ENCODE peak calls at places on chromosomes 1 and 21, in nine cellular contexts. N is fibroblast of pulmonary artery, G is lung, K is kidney epithelial cell, D is GM12865, V is uterus, Q is cardiac fibroblast, I is GM06990, O is epithelial cell of esophagus. R is an unnamed sample.

GRCh38 chr1:40628903-40629292 is 36.6 kb downstream of the RIMS3 start:
- DNase-seq in N (no peak), G (no peak), K (no peak), D (no peak), V (no peak), Q (no peak), I (no peak), O (peak; percentile 67), R (no peak)

GRCh38 chr21:26795866-26796329 is 49.3 kb downstream of the ADAMTS1 start:
- DNase-seq in N (peak; percentile 99), G (no peak), K (peak; percentile 64), D (no peak), V (peak; percentile 80), Q (peak; percentile 96), I (no peak), O (peak; percentile 68), R (no peak)

GRCh38 chr1:201149400-201149799 is 4.9 kb downstream of the TMEM9 start:
- DNase-seq in N (peak; percentile 55), G (no peak), K (no peak), D (peak; percentile 52), V (no peak), Q (peak; percentile 53), I (no peak), O (peak; percentile 67), R (no peak)

GRCh38 chr1:202130275-202130646 is 7.5 kb downstream of the GPR37L1 start:
- DNase-seq in N (no peak), G (no peak), K (no peak), D (no peak), V (peak; percentile 33), Q (no peak), I (no peak), O (no peak), R (no peak)

GRCh38 chr21:41597227-41597626 is 89.3 kb upstream of the TMPRSS2 start:
- DNase-seq in N (no peak), G (no peak), K (no peak), D (no peak), V (no peak), Q (no peak), I (no peak), O (no peak), R (no peak)

GRCh38 chr1:24022611-24023359 is 42.7 kb upstream of the SRSF10 start:
- DNase-seq in N (peak; percentile 75), G (no peak), K (peak; percentile 87), D (no peak), V (peak; percentile 48), Q (peak; percentile 88), I (no peak), O (peak; percentile 79), R (no peak)

GRCh38 chr1:53051676-53052075 is 10.3 kb upstream of the PODN start:
- DNase-seq in N (no peak), G (no peak), K (no peak), D (no peak), V (no peak), Q (no peak), I (no peak), O (peak; percentile 60), R (no peak)

GRCh38 chr1:229282295-229282823 is 11.4 kb downstream of the RAB4A start:
- DNase-seq in N (no peak), G (no peak), K (no peak), D (no peak), V (no peak), Q (no peak), I (no peak), O (no peak), R (no peak)

GRCh38 chr1:5822726-5823125 is 169.5 kb downstream of the NPHP4 start:
- DNase-seq in N (no peak), G (no peak), K (no peak), D (no peak), V (no peak), Q (no peak), I (no peak), O (no peak), R (no peak)

GRCh38 chr1:205580140-205580922 is 51.5 kb downstream of the ELK4 start:
- DNase-seq in N (no peak), G (no peak), K (no peak), D (no peak), V (no peak), Q (no peak), I (no peak), O (no peak), R (no peak)

GRCh38 chr1:50027794-50028193 is 4.0 kb upstream of the AGBL4 start:
- DNase-seq in N (no peak), G (no peak), K (no peak), D (no peak), V (no peak), Q (no peak), I (no peak), O (no peak), R (no peak)

GRCh38 chr1:201019321-201019977 is 4.1 kb downstream of the KIF21B start:
- DNase-seq in N (peak; percentile 77), G (peak; percentile 83), K (no peak), D (peak; percentile 94), V (no peak), Q (peak; percentile 61), I (peak; percentile 85), O (peak; percentile 75), R (no peak)

GRCh38 chr1:8281843-8282509 is 35.9 kb upstream of the SLC45A1 start:
- DNase-seq in N (no peak), G (no peak), K (no peak), D (peak; percentile 51), V (no peak), Q (no peak), I (peak; percentile 14), O (no peak), R (no peak)

GRCh38 chr1:37036667-37037053 is 2.3 kb upstream of the GRIK3 start:
- DNase-seq in N (no peak), G (no peak), K (no peak), D (no peak), V (no peak), Q (no peak), I (no peak), O (no peak), R (no peak)

GRCh38 chr1:93779540-93780121 is 98.0 kb upstream of the BCAR3 start:
- DNase-seq in N (peak; percentile 95), G (no peak), K (peak; percentile 93), D (no peak), V (no peak), Q (peak; percentile 96), I (no peak), O (peak; percentile 98), R (no peak)

GRCh38 chr1:33443705-33444180 is 12.8 kb upstream of the PHC2 start:
- DNase-seq in N (no peak), G (no peak), K (no peak), D (no peak), V (peak; percentile 72), Q (no peak), I (no peak), O (no peak), R (peak; percentile 82)

GRCh38 chr1:169809370-169810095 is 14.8 kb upstream of the METTL18 start:
- DNase-seq in N (peak; percentile 70), G (no peak), K (peak; percentile 7), D (peak; percentile 50), V (no peak), Q (peak; percentile 66), I (no peak), O (peak; percentile 51), R (peak; percentile 15)

DNA sequence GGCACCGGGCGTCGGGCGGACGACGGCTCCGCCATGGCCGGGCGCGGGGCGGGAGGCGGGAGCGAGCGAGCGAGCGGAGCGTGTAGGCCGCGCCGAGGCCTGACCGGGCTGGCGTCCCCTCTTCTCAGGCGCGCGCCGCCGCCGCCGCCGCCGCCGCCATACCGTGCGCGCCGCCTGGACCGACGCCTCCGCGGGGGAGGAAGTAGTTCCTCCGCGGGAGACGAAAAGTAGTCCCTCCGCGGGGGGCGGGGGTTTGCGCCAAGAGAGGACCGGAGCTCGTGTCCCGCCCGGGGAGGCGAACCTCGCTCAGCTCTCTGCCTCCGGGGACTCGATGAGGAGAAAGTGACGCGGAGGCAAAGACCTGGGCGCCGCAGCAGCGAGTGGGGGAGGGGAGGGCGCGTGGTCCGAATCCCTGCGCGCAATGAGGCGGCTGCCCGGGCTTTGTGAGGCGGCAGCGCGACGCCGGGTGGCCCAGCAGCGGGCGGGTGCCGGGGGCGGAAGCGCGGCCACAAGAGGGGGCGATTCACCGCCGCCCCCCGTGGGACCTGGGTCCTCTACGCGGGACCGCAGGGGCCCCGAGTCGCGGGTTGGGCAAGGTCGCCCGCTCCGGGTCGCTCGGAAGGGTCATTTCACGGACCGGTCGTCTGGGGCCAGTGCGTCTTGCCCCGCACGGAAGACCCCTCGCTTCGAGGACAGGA is at the start of gene BRWD1:
- DNase-seq in N (peak; percentile 84), G (peak; percentile 77), K (peak; percentile 5), D (peak; percentile 94), V (peak; percentile 77), Q (peak; percentile 90), I (peak; percentile 95), O (peak; percentile 86), R (peak; percentile 83)
- TF ChIP-seq CTCF in N (no peak), G (no peak), K (peak; percentile 2), D (no peak), V (peak; percentile 44), Q (no peak), I (no peak), O (no peak), R (peak; percentile 15)

GRCh38 chr1:29355375-29355774 is 119.1 kb downstream of the PTPRU start:
- DNase-seq in N (no peak), G (no peak), K (no peak), D (no peak), V (no peak), Q (no peak), I (no peak), O (no peak), R (no peak)
- TF ChIP-seq CTCF in N (no peak), G (no peak), K (no peak), D (no peak), V (no peak), Q (no peak), I (no peak), O (no peak), R (no peak)

DNA sequence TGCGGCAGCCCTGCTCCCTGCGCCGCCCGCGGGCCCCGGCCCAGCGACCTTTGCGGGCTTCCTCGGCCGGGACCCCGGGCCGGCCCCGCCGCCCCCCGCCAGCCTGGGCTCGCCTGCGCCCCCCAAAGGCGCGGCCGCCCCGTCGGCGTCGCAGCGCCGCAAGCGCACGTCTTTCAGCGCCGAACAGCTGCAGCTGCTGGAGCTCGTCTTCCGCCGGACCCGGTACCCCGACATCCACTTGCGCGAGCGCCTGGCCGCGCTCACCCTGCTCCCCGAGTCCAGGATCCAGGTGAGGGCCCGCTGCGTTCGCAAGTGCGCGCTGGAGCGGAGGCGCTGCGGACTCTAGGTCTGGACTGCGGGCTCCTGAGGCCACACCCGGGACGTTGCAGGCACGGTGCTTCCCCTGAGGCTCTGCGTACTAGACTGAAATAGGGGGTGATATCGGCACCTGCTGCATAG is 351 bp downstream of the MIXL1 start:
- DNase-seq in N (peak; percentile 10), G (no peak), K (no peak), D (peak; percentile 64), V (no peak), Q (no peak), I (peak; percentile 74), O (peak; percentile 35), R (peak; percentile 62)
- TF ChIP-seq CTCF in N (no peak), G (no peak), K (no peak), D (peak; percentile 27), V (no peak), Q (no peak), I (peak; percentile 20), O (no peak), R (no peak)

DNA sequence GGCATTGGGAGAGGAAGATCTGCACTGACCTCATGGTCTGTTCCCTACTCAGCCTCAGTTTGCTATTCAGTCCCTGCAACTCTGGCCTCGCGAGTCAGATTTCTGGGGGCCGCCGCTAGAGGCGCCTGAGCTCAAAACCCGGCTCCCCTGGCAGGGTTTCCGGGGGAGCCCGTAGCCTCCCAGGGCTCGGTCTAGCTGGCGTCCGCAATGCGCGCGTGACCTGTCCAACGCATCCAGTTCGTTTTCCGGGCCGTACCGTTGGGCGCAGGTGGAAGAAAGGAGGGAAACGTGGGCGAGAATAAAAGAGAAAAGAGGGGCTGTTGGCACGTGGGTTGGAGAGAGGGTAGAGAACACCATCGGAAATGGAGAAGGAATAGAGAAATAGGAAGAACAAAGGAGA is at the start of gene ADAM30:
- DNase-seq in N (no peak), G (no peak), K (no peak), D (no peak), V (no peak), Q (no peak), I (no peak), O (no peak), R (no peak)
- TF ChIP-seq CTCF in N (peak; percentile 14), G (no peak), K (peak; percentile 23), D (no peak), V (no peak), Q (peak; percentile 36), I (no peak), O (peak; percentile 8), R (no peak)